ENCODE peak calls at places on chromosome 7, in nine cellular contexts. One of them, this sample, is unnamed. For H3K4me1 and H3K9me3, the result is how much of the 10 kb centered on the place peaks cover.

GRCh38 chr7:142585425-142585824 is 163.8 kb upstream of the PRSS1 start:
- DNase-seq in IMR-90: no peak
- DNase-seq in CD8-positive, alpha-beta memory T cell: no peak
- DNase-seq in colonic mucosa: no peak
- DNase-seq in HCT116: no peak
- DNase-seq in thoracic aorta: no peak
- DNase-seq in right cardiac atrium: no peak
- DNase-seq in lung: no peak
- DNase-seq in ovary: no peak
- DNase-seq in this sample: no peak

GRCh38 chr7:37510043-37510634 is 61.5 kb upstream of the ELMO1 start:
- DNase-seq in ovary: no peak
- DNase-seq in CD8-positive, alpha-beta memory T cell: peak
- DNase-seq in IMR-90: no peak
- DNase-seq in HCT116: no peak
- DNase-seq in right cardiac atrium: no peak
- DNase-seq in thoracic aorta: no peak
- DNase-seq in colonic mucosa: no peak
- DNase-seq in lung: no peak
- DNase-seq in this sample: no peak

GRCh38 chr7:34675749-34676374 is 17.8 kb downstream of the NPSR1 start:
- DNase-seq in right cardiac atrium: no peak
- DNase-seq in thoracic aorta: no peak
- DNase-seq in IMR-90: no peak
- DNase-seq in colonic mucosa: no peak
- DNase-seq in HCT116: peak
- DNase-seq in ovary: no peak
- DNase-seq in lung: no peak
- DNase-seq in CD8-positive, alpha-beta memory T cell: no peak
- DNase-seq in this sample: no peak

GRCh38 chr7:143205560-143206293 is 16.1 kb upstream of the TAS2R40 start:
- DNase-seq in thoracic aorta: no peak
- DNase-seq in colonic mucosa: no peak
- DNase-seq in right cardiac atrium: no peak
- DNase-seq in lung: peak
- DNase-seq in CD8-positive, alpha-beta memory T cell: peak
- DNase-seq in IMR-90: no peak
- DNase-seq in HCT116: no peak
- DNase-seq in ovary: no peak
- DNase-seq in this sample: peak

GRCh38 chr7:116261904-116262303 is 51.6 kb downstream of the TES start:
- DNase-seq in lung: no peak
- DNase-seq in thoracic aorta: no peak
- DNase-seq in IMR-90: no peak
- DNase-seq in CD8-positive, alpha-beta memory T cell: no peak
- DNase-seq in HCT116: no peak
- DNase-seq in right cardiac atrium: no peak
- DNase-seq in ovary: no peak
- DNase-seq in colonic mucosa: no peak
- DNase-seq in this sample: no peak

GRCh38 chr7:106915873-106916272 is 50.8 kb downstream of the PIK3CG start:
- DNase-seq in colonic mucosa: no peak
- DNase-seq in right cardiac atrium: no peak
- DNase-seq in thoracic aorta: no peak
- DNase-seq in ovary: no peak
- DNase-seq in lung: no peak
- DNase-seq in IMR-90: no peak
- DNase-seq in CD8-positive, alpha-beta memory T cell: no peak
- DNase-seq in HCT116: no peak
- DNase-seq in this sample: no peak

GRCh38 chr7:151114151-151115090 is 28.1 kb downstream of the AGAP3 start:
- DNase-seq in CD8-positive, alpha-beta memory T cell: no peak
- DNase-seq in colonic mucosa: peak
- DNase-seq in lung: peak
- DNase-seq in HCT116: no peak
- DNase-seq in IMR-90: no peak
- DNase-seq in thoracic aorta: no peak
- DNase-seq in right cardiac atrium: no peak
- DNase-seq in ovary: no peak
- DNase-seq in this sample: no peak

GRCh38 chr7:78055160-78055559 is 256.6 kb downstream of the PHTF2 start:
- DNase-seq in ovary: no peak
- DNase-seq in CD8-positive, alpha-beta memory T cell: no peak
- DNase-seq in IMR-90: no peak
- DNase-seq in HCT116: no peak
- DNase-seq in right cardiac atrium: no peak
- DNase-seq in thoracic aorta: no peak
- DNase-seq in lung: no peak
- DNase-seq in colonic mucosa: no peak
- DNase-seq in this sample: no peak

DNA sequence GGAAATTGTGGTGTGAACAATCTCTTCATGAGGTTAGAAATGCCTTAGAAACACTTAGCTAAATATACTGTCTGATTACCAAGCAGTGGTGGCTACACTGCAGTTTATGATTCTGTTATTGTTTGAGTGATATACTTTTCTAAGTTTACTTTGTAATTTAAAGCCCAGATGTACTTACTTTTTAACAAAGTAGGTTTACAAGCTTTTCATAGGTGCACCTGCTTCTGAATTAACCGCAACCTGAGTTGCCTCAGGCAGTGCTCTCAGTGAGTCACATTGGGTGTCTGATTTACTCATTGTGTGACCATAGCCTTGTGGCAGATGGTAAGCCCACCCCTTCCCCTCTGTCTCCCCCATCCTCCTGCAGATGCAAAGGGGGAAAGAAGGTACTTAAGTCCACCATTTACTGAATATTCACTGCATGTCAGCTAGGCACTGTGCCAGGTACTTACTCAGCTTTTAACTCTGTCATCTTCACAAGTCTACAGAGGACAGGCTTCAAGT is 9.0 kb downstream of the MTURN start:
- DNase-seq in lung: no peak
- DNase-seq in right cardiac atrium: no peak
- DNase-seq in IMR-90: peak
- DNase-seq in CD8-positive, alpha-beta memory T cell: no peak
- DNase-seq in thoracic aorta: no peak
- DNase-seq in ovary: no peak
- DNase-seq in colonic mucosa: no peak
- DNase-seq in HCT116: no peak
- DNase-seq in this sample: no peak
- H3K4me1 ChIP-seq in lung: under half
- H3K4me1 ChIP-seq in right cardiac atrium: under half
- H3K4me1 ChIP-seq in IMR-90: under half
- H3K4me1 ChIP-seq in CD8-positive, alpha-beta memory T cell: under half
- H3K4me1 ChIP-seq in thoracic aorta: under half
- H3K4me1 ChIP-seq in ovary: under half
- H3K4me1 ChIP-seq in colonic mucosa: under half
- H3K4me1 ChIP-seq in HCT116: under half
- H3K4me1 ChIP-seq in this sample: half or more

DNA sequence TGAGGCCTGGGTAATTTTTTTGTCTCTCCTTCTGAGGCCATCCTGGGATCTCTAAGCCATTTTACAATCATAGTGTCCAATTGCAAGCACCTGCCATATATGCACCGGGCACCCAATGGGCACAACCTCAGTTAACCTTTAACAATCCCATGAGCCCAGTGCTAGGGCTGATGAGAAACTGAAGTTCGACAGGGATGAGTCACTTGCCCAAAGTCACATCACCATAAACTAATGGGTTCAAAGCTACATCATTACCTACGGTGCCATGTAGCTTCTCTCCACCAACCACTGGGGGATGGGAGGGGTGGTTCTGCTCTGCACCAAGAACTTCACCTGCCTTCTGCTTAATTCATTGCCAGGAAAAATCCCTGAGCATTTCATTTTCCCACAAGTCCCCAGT is 95.8 kb upstream of the ZNF716 start:
- DNase-seq in HCT116: no peak
- DNase-seq in ovary: no peak
- DNase-seq in colonic mucosa: no peak
- DNase-seq in lung: no peak
- DNase-seq in right cardiac atrium: no peak
- DNase-seq in CD8-positive, alpha-beta memory T cell: no peak
- DNase-seq in thoracic aorta: no peak
- DNase-seq in IMR-90: no peak
- DNase-seq in this sample: no peak
- H3K9me3 ChIP-seq in HCT116: under half
- H3K9me3 ChIP-seq in ovary: under half
- H3K9me3 ChIP-seq in colonic mucosa: under half
- H3K9me3 ChIP-seq in lung: under half
- H3K9me3 ChIP-seq in right cardiac atrium: under half
- H3K9me3 ChIP-seq in CD8-positive, alpha-beta memory T cell: under half
- H3K9me3 ChIP-seq in thoracic aorta: under half
- H3K9me3 ChIP-seq in IMR-90: under half
- H3K9me3 ChIP-seq in this sample: under half

GRCh38 chr7:76234931-76235441 is 33.3 kb downstream of the SRRM3 start:
- DNase-seq in right cardiac atrium: peak
- DNase-seq in lung: peak
- DNase-seq in colonic mucosa: peak
- DNase-seq in IMR-90: peak
- DNase-seq in CD8-positive, alpha-beta memory T cell: peak
- DNase-seq in ovary: peak
- DNase-seq in thoracic aorta: peak
- DNase-seq in HCT116: peak
- DNase-seq in this sample: peak
- H3K4me3 ChIP-seq in right cardiac atrium: no peak
- H3K4me3 ChIP-seq in lung: no peak
- H3K4me3 ChIP-seq in colonic mucosa: no peak
- H3K4me3 ChIP-seq in IMR-90: no peak
- H3K4me3 ChIP-seq in CD8-positive, alpha-beta memory T cell: no peak
- H3K4me3 ChIP-seq in ovary: no peak
- H3K4me3 ChIP-seq in thoracic aorta: peak
- H3K4me3 ChIP-seq in HCT116: no peak
- H3K4me3 ChIP-seq in this sample: peak

GRCh38 chr7:6228363-6228762 is 44.1 kb downstream of the CYTH3 start:
- DNase-seq in IMR-90: peak
- DNase-seq in ovary: no peak
- DNase-seq in colonic mucosa: no peak
- DNase-seq in thoracic aorta: no peak
- DNase-seq in right cardiac atrium: no peak
- DNase-seq in HCT116: no peak
- DNase-seq in lung: no peak
- DNase-seq in CD8-positive, alpha-beta memory T cell: no peak
- DNase-seq in this sample: no peak
- H3K4me1 ChIP-seq in IMR-90: under half
- H3K4me1 ChIP-seq in ovary: under half
- H3K4me1 ChIP-seq in colonic mucosa: under half
- H3K4me1 ChIP-seq in thoracic aorta: under half
- H3K4me1 ChIP-seq in right cardiac atrium: under half
- H3K4me1 ChIP-seq in HCT116: under half
- H3K4me1 ChIP-seq in lung: under half
- H3K4me1 ChIP-seq in CD8-positive, alpha-beta memory T cell: under half
- H3K4me1 ChIP-seq in this sample: under half

GRCh38 chr7:56471811-56472210 is 355.6 kb upstream of the NUPR2 start:
- DNase-seq in IMR-90: no peak
- DNase-seq in right cardiac atrium: no peak
- DNase-seq in lung: no peak
- DNase-seq in thoracic aorta: no peak
- DNase-seq in ovary: no peak
- DNase-seq in HCT116: no peak
- DNase-seq in colonic mucosa: no peak
- DNase-seq in CD8-positive, alpha-beta memory T cell: no peak
- DNase-seq in this sample: no peak
- H3K9me3 ChIP-seq in IMR-90: half or more
- H3K9me3 ChIP-seq in right cardiac atrium: under half
- H3K9me3 ChIP-seq in lung: half or more
- H3K9me3 ChIP-seq in thoracic aorta: half or more
- H3K9me3 ChIP-seq in ovary: under half
- H3K9me3 ChIP-seq in HCT116: under half
- H3K9me3 ChIP-seq in colonic mucosa: under half
- H3K9me3 ChIP-seq in CD8-positive, alpha-beta memory T cell: under half
- H3K9me3 ChIP-seq in this sample: half or more

GRCh38 chr7:21585070-21585724 is 42.4 kb downstream of the DNAH11 start:
- DNase-seq in CD8-positive, alpha-beta memory T cell: no peak
- DNase-seq in right cardiac atrium: no peak
- DNase-seq in HCT116: no peak
- DNase-seq in ovary: no peak
- DNase-seq in colonic mucosa: no peak
- DNase-seq in IMR-90: no peak
- DNase-seq in lung: no peak
- DNase-seq in thoracic aorta: no peak
- DNase-seq in this sample: no peak

DNA sequence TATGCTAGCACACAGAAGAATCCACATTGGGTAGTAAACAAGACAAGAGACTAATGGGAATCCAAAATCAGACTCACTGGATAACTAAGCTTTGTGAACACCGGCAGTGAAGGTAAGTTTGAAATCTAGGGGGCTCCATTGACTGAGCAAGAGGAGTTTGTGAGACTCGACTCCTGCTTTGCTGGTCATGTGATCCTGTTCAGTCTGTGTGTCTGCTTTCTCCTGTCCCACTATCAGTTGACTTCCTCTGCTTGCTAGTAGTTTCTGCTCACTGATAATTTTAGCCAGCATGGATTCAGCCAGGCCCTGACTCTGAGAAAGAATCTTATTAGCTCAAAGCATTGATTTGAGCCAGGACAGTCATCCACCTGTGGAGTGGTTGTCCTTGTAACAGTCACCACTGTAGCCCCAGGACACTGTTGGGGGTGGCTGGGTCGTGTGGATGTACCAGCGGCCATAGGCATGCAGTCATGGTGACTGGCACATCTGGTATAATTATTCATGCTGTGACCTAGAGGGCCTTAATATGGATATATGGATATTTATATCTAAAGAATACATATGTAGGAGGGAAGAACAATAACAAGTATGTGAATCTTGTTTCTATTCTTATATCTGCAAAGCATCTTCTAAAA is 44.4 kb downstream of the DNAH11 start:
- DNase-seq in right cardiac atrium: no peak
- DNase-seq in HCT116: no peak
- DNase-seq in IMR-90: no peak
- DNase-seq in ovary: no peak
- DNase-seq in lung: no peak
- DNase-seq in CD8-positive, alpha-beta memory T cell: no peak
- DNase-seq in thoracic aorta: no peak
- DNase-seq in colonic mucosa: no peak
- DNase-seq in this sample: no peak
- H3K4me3 ChIP-seq in right cardiac atrium: no peak
- H3K4me3 ChIP-seq in HCT116: no peak
- H3K4me3 ChIP-seq in IMR-90: no peak
- H3K4me3 ChIP-seq in ovary: no peak
- H3K4me3 ChIP-seq in lung: no peak
- H3K4me3 ChIP-seq in CD8-positive, alpha-beta memory T cell: no peak
- H3K4me3 ChIP-seq in thoracic aorta: no peak
- H3K4me3 ChIP-seq in colonic mucosa: no peak
- H3K4me3 ChIP-seq in this sample: no peak

This sample was measured in tibial artery.